ENCODE peak calls at places on chromosomes 1 and 21, in six cellular contexts. A is left lung, H is AG04450, K is breast epithelium, D is A673, X is cardiac muscle cell. N is an unnamed sample. For H3K27me3, the result is how much of the 10 kb centered on the place peaks cover.

GRCh38 chr1:19338323-19338762 is 26.2 kb downstream of the SLC66A1 start:
- DNase-seq in A (no peak), K (peak), X (no peak), H (no peak), D (no peak), N (no peak)

GRCh38 chr1:1833916-1834325 is 55.7 kb upstream of the NADK start:
- DNase-seq in X (no peak), A (no peak), D (no peak), K (no peak), H (no peak), N (peak)

GRCh38 chr1:219699870-219700269 is 87.0 kb upstream of the ZC3H11B start:
- DNase-seq in X (peak), A (no peak), K (no peak), D (no peak), H (peak), N (peak)

GRCh38 chr21:38820471-38821239 is 14.9 kb downstream of the ETS2 start:
- DNase-seq in H (no peak), D (no peak), K (no peak), X (no peak), A (peak), N (no peak)

GRCh38 chr1:234486858-234487830 is 8.2 kb upstream of the TARBP1 start:
- DNase-seq in D (peak), A (no peak), K (no peak), H (peak), X (peak), N (no peak)

GRCh38 chr1:209675567-209676154 is 449 bp downstream of the G0S2 start:
- DNase-seq in D (no peak), X (peak), H (no peak), K (no peak), A (peak), N (no peak)

GRCh38 chr1:221845650-221846371 is 103.9 kb upstream of the DUSP10 start:
- DNase-seq in A (no peak), H (peak), X (peak), D (no peak), K (peak), N (peak)

GRCh38 chr1:86154581-86155060 is 2.0 kb downstream of the COL24A1 start:
- DNase-seq in A (peak), H (no peak), K (no peak), D (peak), X (peak), N (no peak)

GRCh38 chr1:193157360-193157759 is 29.1 kb downstream of the B3GALT2 start:
- DNase-seq in X (no peak), H (no peak), D (no peak), K (no peak), A (no peak), N (no peak)

GRCh38 chr1:47682198-47682597 is 244.4 kb downstream of the FOXD2 start:
- DNase-seq in D (no peak), A (no peak), K (no peak), H (no peak), X (no peak), N (no peak)

GRCh38 chr1:9500756-9501754 is 38.2 kb upstream of the SLC25A33 start:
- DNase-seq in X (no peak), A (no peak), H (no peak), K (no peak), D (no peak), N (peak)

GRCh38 chr1:166876540-166876838 is 425 bp upstream of the TADA1 start:
- DNase-seq in D (no peak), X (no peak), H (no peak), K (no peak), A (no peak), N (no peak)

GRCh38 chr1:201171063-201172036 is 17.1 kb upstream of the TMEM9 start:
- DNase-seq in A (peak), K (no peak), X (peak), H (no peak), D (peak), N (no peak)

GRCh38 chr1:31418626-31419025 is 5.6 kb downstream of the SERINC2 start:
- DNase-seq in X (no peak), D (no peak), H (no peak), A (no peak), K (no peak), N (no peak)

GRCh38 chr1:28115267-28115666 is 26.9 kb upstream of the EYA3 start:
- DNase-seq in A (no peak), X (peak), H (no peak), K (no peak), D (peak), N (no peak)

GRCh38 chr1:113226118-113226517 is 153.1 kb downstream of the LRIG2 start:
- DNase-seq in K (no peak), H (no peak), D (no peak), A (no peak), X (peak), N (no peak)

GRCh38 chr1:71303617-71304041 is 222.8 kb upstream of the ZRANB2 start:
- DNase-seq in H (no peak), A (no peak), K (no peak), X (no peak), D (no peak), N (no peak)

GRCh38 chr1:91243171-91243570 is 161.5 kb downstream of the HFM1 start:
- DNase-seq in A (no peak), X (no peak), H (no peak), D (no peak), K (no peak), N (no peak)
- TF ChIP-seq CTCF in A (no peak), X (no peak), H (no peak), D (no peak), K (no peak), N (no peak)

GRCh38 chr1:147079400-147080012 is 92.8 kb downstream of the PRKAB2 start:
- DNase-seq in K (no peak), X (no peak), H (no peak), A (no peak), D (no peak), N (no peak)
- H3K27me3 ChIP-seq in K (under half), X (half or more), H (half or more), A (half or more), D (under half), N (half or more)

DNA sequence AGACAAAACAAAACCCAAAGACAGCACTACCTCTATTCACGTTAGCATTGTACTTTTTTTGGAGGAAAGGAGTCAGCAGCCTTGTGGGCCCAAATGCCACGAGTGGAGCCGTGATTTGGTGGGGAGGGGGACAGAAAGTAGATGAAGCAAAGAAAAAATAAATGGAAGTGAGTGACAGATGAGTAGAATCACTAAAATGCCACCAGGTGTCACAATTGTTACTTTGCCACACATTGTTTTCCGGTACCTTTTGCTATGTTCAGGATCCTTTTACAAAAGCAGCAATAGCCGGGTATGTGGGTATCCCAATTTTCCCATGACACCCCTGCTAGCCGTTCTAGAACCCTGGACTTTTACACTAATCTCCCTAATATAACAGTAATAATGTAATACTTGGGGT is 85.0 kb upstream of the AK4 start:
- DNase-seq in K (no peak), H (no peak), D (no peak), X (no peak), A (no peak), N (no peak)
- TF ChIP-seq CTCF in K (no peak), H (no peak), D (peak), X (no peak), A (no peak), N (peak)

DNA sequence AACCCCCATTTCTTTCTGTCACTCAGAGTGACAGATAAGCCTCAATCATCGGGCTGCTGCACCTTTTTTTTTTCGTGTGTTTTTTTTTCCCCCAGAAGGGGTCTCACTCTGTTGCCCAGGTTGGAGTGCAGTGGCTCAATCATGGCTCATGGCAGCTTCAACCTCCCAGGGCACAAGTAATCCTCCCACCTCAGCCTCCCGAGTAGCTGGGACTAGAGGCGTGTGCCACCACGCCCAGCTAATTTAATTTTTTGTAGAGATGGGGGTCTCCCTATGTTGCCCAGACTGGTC is 1.2 kb upstream of the TMPRSS2 start:
- DNase-seq in A (no peak), H (no peak), X (no peak), K (no peak), D (no peak), N (no peak)
- H3K27me3 ChIP-seq in A (half or more), H (under half), X (half or more), K (under half), D (half or more), N (under half)

DNA sequence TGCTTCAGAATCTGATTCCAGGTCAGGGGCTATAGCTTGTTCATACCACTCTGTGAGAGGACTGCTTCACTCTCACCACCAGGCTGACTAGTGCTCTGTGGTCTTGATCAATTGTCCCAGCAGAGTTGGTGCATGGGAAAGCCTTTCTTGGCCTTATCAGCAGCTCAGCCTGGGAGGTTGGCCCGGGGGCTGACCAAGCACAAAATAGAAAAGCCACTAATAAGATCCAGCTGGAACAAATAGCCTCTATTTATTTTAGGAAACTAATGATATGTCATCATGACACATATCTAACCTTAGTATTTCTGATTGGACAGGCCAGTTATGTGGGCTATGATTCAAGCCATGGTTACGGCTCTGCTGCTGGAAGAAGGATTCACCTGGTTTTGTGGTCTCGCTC is 134.2 kb downstream of the GDAP2 start:
- DNase-seq in H (peak), K (no peak), D (no peak), X (peak), A (no peak), N (peak)
- TF ChIP-seq CTCF in H (peak), K (no peak), D (no peak), X (no peak), A (no peak), N (no peak)

DNA sequence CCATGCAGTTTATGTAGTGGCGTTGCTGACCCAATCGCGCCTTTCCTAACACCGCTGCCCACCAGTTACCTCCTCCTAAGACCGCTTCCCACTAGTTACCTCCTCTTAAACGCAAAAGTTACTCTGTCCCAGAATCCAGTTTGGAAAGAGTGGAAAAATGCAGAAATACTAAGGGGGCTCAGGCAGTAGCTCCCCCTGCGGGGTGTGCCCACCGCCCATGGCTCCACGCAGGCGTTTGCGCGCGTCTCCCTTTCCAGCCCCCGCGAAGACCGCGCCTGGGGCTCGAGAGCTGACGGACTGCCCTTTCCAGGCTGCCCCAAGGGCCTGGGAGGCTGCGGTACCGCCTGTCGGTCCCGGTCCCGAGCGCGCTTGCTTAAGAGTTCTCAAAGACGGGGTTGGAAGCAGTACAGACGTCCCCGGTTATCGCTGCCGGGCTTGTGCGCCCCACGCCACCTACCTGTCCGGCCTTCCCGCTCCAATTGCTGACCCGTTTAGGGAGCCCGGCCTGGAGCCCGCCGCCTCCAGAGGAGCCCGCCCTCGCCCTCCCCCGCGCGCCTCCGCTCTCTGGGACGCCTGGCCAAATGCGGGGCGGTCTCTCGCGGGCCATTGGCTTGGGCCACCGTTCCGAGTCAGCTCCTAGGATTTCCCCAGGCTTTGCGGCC is 414.1 kb upstream of the ESRRG start:
- DNase-seq in A (peak), K (no peak), H (no peak), D (no peak), X (no peak), N (no peak)
- H3K27me3 ChIP-seq in A (half or more), K (under half), H (half or more), D (half or more), X (half or more), N (half or more)

GRCh38 chr21:18951291-18952038 is 547.9 kb upstream of the TMPRSS15 start:
- DNase-seq in K (no peak), D (peak), H (no peak), X (no peak), A (peak), N (peak)
- TF ChIP-seq CTCF in K (no peak), D (peak), H (no peak), X (no peak), A (peak), N (peak)

DNA sequence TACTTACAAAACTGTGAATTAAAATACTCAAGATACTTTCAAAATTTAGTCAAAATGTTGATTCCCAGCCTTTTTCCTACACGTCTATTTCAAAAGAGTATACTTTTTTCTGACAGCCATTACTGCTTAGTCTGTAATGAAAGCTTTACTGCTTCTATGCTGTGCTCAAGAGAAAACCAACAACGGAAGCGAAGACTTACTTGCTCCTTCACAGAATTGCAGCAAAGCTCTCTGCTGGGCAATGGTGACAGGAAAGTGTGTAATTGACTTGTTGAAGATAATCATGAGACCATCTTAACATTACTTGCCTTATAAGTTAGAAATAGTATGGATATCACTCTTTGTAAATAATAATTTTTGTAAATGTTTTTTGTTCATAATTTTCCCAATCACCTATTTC is 1.7 kb upstream of the DYNLT5 start:
- DNase-seq in X (no peak), H (no peak), K (no peak), D (no peak), A (no peak), N (no peak)
- H3K27me3 ChIP-seq in X (under half), H (under half), K (under half), D (under half), A (under half), N (under half)

N was measured in kidney epithelial cell.